ENCODE peak calls at places on chromosomes 2 and 18, in ten cellular contexts. One of them, this sample, is unnamed.

GRCh38 chr2:233728723-233729301 is at the start of gene UGT1A3:
- DNase-seq in NCI-H82: no peak
- DNase-seq in CD8-positive, alpha-beta T cell: no peak
- DNase-seq in stimulated activated CD8-positive, alpha-beta memory T cell treated with anti-CD3 and anti-CD28 coated beads, Interleukin-15, amount 100 ng/mL, for 48 hours: no peak
- DNase-seq in lung: no peak
- DNase-seq in EL: no peak
- DNase-seq in heart right ventricle: no peak
- DNase-seq in iPS-NIHi11: no peak
- DNase-seq in effector memory CD8-positive, alpha-beta T cell: no peak
- DNase-seq in HAP-1: no peak
- DNase-seq in this sample: no peak

GRCh38 chr2:73851274-73851673 is 22.5 kb downstream of the STAMBP start:
- DNase-seq in NCI-H82: peak
- DNase-seq in EL: no peak
- DNase-seq in heart right ventricle: no peak
- DNase-seq in lung: no peak
- DNase-seq in stimulated activated CD8-positive, alpha-beta memory T cell treated with anti-CD3 and anti-CD28 coated beads, Interleukin-15, amount 100 ng/mL, for 48 hours: no peak
- DNase-seq in effector memory CD8-positive, alpha-beta T cell: no peak
- DNase-seq in iPS-NIHi11: peak
- DNase-seq in CD8-positive, alpha-beta T cell: no peak
- DNase-seq in HAP-1: no peak
- DNase-seq in this sample: peak

GRCh38 chr18:76367168-76367785 is 127.8 kb downstream of the ZNF516 start:
- DNase-seq in stimulated activated CD8-positive, alpha-beta memory T cell treated with anti-CD3 and anti-CD28 coated beads, Interleukin-15, amount 100 ng/mL, for 48 hours: no peak
- DNase-seq in effector memory CD8-positive, alpha-beta T cell: no peak
- DNase-seq in lung: no peak
- DNase-seq in NCI-H82: no peak
- DNase-seq in iPS-NIHi11: no peak
- DNase-seq in HAP-1: no peak
- DNase-seq in EL: no peak
- DNase-seq in heart right ventricle: no peak
- DNase-seq in CD8-positive, alpha-beta T cell: no peak
- DNase-seq in this sample: no peak

GRCh38 chr18:6279308-6279707 is 135.4 kb downstream of the L3MBTL4 start:
- DNase-seq in HAP-1: no peak
- DNase-seq in lung: no peak
- DNase-seq in EL: no peak
- DNase-seq in effector memory CD8-positive, alpha-beta T cell: no peak
- DNase-seq in heart right ventricle: no peak
- DNase-seq in iPS-NIHi11: no peak
- DNase-seq in stimulated activated CD8-positive, alpha-beta memory T cell treated with anti-CD3 and anti-CD28 coated beads, Interleukin-15, amount 100 ng/mL, for 48 hours: no peak
- DNase-seq in NCI-H82: no peak
- DNase-seq in CD8-positive, alpha-beta T cell: no peak
- DNase-seq in this sample: no peak

GRCh38 chr2:9761547-9761946 is 81.7 kb upstream of the TAF1B start:
- DNase-seq in HAP-1: no peak
- DNase-seq in iPS-NIHi11: no peak
- DNase-seq in EL: no peak
- DNase-seq in NCI-H82: peak
- DNase-seq in CD8-positive, alpha-beta T cell: no peak
- DNase-seq in heart right ventricle: no peak
- DNase-seq in lung: no peak
- DNase-seq in effector memory CD8-positive, alpha-beta T cell: no peak
- DNase-seq in stimulated activated CD8-positive, alpha-beta memory T cell treated with anti-CD3 and anti-CD28 coated beads, Interleukin-15, amount 100 ng/mL, for 48 hours: no peak
- DNase-seq in this sample: no peak

GRCh38 chr18:22166070-22166972 is 3.1 kb upstream of the GATA6 start:
- DNase-seq in HAP-1: no peak
- DNase-seq in NCI-H82: peak
- DNase-seq in iPS-NIHi11: peak
- DNase-seq in lung: peak
- DNase-seq in CD8-positive, alpha-beta T cell: no peak
- DNase-seq in stimulated activated CD8-positive, alpha-beta memory T cell treated with anti-CD3 and anti-CD28 coated beads, Interleukin-15, amount 100 ng/mL, for 48 hours: no peak
- DNase-seq in heart right ventricle: peak
- DNase-seq in effector memory CD8-positive, alpha-beta T cell: no peak
- DNase-seq in EL: peak
- DNase-seq in this sample: no peak

GRCh38 chr18:53566622-53567021 is 657.8 kb downstream of the MBD2 start:
- DNase-seq in NCI-H82: no peak
- DNase-seq in effector memory CD8-positive, alpha-beta T cell: no peak
- DNase-seq in CD8-positive, alpha-beta T cell: no peak
- DNase-seq in iPS-NIHi11: peak
- DNase-seq in lung: no peak
- DNase-seq in stimulated activated CD8-positive, alpha-beta memory T cell treated with anti-CD3 and anti-CD28 coated beads, Interleukin-15, amount 100 ng/mL, for 48 hours: no peak
- DNase-seq in heart right ventricle: no peak
- DNase-seq in HAP-1: no peak
- DNase-seq in EL: no peak
- DNase-seq in this sample: no peak

GRCh38 chr18:48290162-48290926 is 118.8 kb downstream of the ZBTB7C start:
- DNase-seq in stimulated activated CD8-positive, alpha-beta memory T cell treated with anti-CD3 and anti-CD28 coated beads, Interleukin-15, amount 100 ng/mL, for 48 hours: no peak
- DNase-seq in CD8-positive, alpha-beta T cell: no peak
- DNase-seq in lung: peak
- DNase-seq in effector memory CD8-positive, alpha-beta T cell: no peak
- DNase-seq in heart right ventricle: no peak
- DNase-seq in iPS-NIHi11: no peak
- DNase-seq in NCI-H82: no peak
- DNase-seq in HAP-1: no peak
- DNase-seq in EL: no peak
- DNase-seq in this sample: no peak

GRCh38 chr18:12064086-12064763 is 29.4 kb upstream of the ANKRD62 start:
- DNase-seq in heart right ventricle: no peak
- DNase-seq in CD8-positive, alpha-beta T cell: no peak
- DNase-seq in HAP-1: no peak
- DNase-seq in stimulated activated CD8-positive, alpha-beta memory T cell treated with anti-CD3 and anti-CD28 coated beads, Interleukin-15, amount 100 ng/mL, for 48 hours: no peak
- DNase-seq in NCI-H82: no peak
- DNase-seq in EL: no peak
- DNase-seq in effector memory CD8-positive, alpha-beta T cell: no peak
- DNase-seq in iPS-NIHi11: no peak
- DNase-seq in lung: no peak
- DNase-seq in this sample: no peak

GRCh38 chr18:54173250-54173649 is 51.2 kb downstream of the MBD2 start:
- DNase-seq in heart right ventricle: no peak
- DNase-seq in EL: no peak
- DNase-seq in iPS-NIHi11: no peak
- DNase-seq in effector memory CD8-positive, alpha-beta T cell: no peak
- DNase-seq in stimulated activated CD8-positive, alpha-beta memory T cell treated with anti-CD3 and anti-CD28 coated beads, Interleukin-15, amount 100 ng/mL, for 48 hours: no peak
- DNase-seq in lung: no peak
- DNase-seq in NCI-H82: no peak
- DNase-seq in CD8-positive, alpha-beta T cell: no peak
- DNase-seq in HAP-1: no peak
- DNase-seq in this sample: no peak

GRCh38 chr2:18883626-18884456 is 294.5 kb upstream of the NT5C1B start:
- DNase-seq in heart right ventricle: no peak
- DNase-seq in HAP-1: no peak
- DNase-seq in EL: peak
- DNase-seq in effector memory CD8-positive, alpha-beta T cell: no peak
- DNase-seq in iPS-NIHi11: no peak
- DNase-seq in NCI-H82: peak
- DNase-seq in lung: no peak
- DNase-seq in CD8-positive, alpha-beta T cell: no peak
- DNase-seq in stimulated activated CD8-positive, alpha-beta memory T cell treated with anti-CD3 and anti-CD28 coated beads, Interleukin-15, amount 100 ng/mL, for 48 hours: no peak
- DNase-seq in this sample: peak

GRCh38 chr2:71477231-71477681 is 23.9 kb downstream of the DYSF start:
- DNase-seq in NCI-H82: no peak
- DNase-seq in stimulated activated CD8-positive, alpha-beta memory T cell treated with anti-CD3 and anti-CD28 coated beads, Interleukin-15, amount 100 ng/mL, for 48 hours: no peak
- DNase-seq in iPS-NIHi11: no peak
- DNase-seq in effector memory CD8-positive, alpha-beta T cell: no peak
- DNase-seq in CD8-positive, alpha-beta T cell: no peak
- DNase-seq in EL: no peak
- DNase-seq in HAP-1: no peak
- DNase-seq in heart right ventricle: no peak
- DNase-seq in lung: no peak
- DNase-seq in this sample: no peak

GRCh38 chr2:3805120-3805519 is 101.7 kb downstream of the DCDC2C start:
- DNase-seq in CD8-positive, alpha-beta T cell: no peak
- DNase-seq in iPS-NIHi11: peak
- DNase-seq in HAP-1: peak
- DNase-seq in effector memory CD8-positive, alpha-beta T cell: no peak
- DNase-seq in heart right ventricle: no peak
- DNase-seq in EL: no peak
- DNase-seq in lung: no peak
- DNase-seq in NCI-H82: peak
- DNase-seq in stimulated activated CD8-positive, alpha-beta memory T cell treated with anti-CD3 and anti-CD28 coated beads, Interleukin-15, amount 100 ng/mL, for 48 hours: no peak
- DNase-seq in this sample: peak

GRCh38 chr2:150971910-150972309 is 289.8 kb downstream of the RBM43 start:
- DNase-seq in stimulated activated CD8-positive, alpha-beta memory T cell treated with anti-CD3 and anti-CD28 coated beads, Interleukin-15, amount 100 ng/mL, for 48 hours: no peak
- DNase-seq in EL: no peak
- DNase-seq in CD8-positive, alpha-beta T cell: no peak
- DNase-seq in iPS-NIHi11: no peak
- DNase-seq in lung: no peak
- DNase-seq in HAP-1: no peak
- DNase-seq in heart right ventricle: no peak
- DNase-seq in NCI-H82: no peak
- DNase-seq in effector memory CD8-positive, alpha-beta T cell: no peak
- DNase-seq in this sample: no peak

GRCh38 chr2:226431301-226431955 is 368.2 kb downstream of the IRS1 start:
- DNase-seq in heart right ventricle: no peak
- DNase-seq in EL: peak
- DNase-seq in iPS-NIHi11: no peak
- DNase-seq in HAP-1: peak
- DNase-seq in effector memory CD8-positive, alpha-beta T cell: no peak
- DNase-seq in CD8-positive, alpha-beta T cell: no peak
- DNase-seq in stimulated activated CD8-positive, alpha-beta memory T cell treated with anti-CD3 and anti-CD28 coated beads, Interleukin-15, amount 100 ng/mL, for 48 hours: no peak
- DNase-seq in NCI-H82: no peak
- DNase-seq in lung: no peak
- DNase-seq in this sample: no peak

GRCh38 chr18:37378616-37379015 is 187.0 kb downstream of the CELF4 start:
- DNase-seq in lung: no peak
- DNase-seq in stimulated activated CD8-positive, alpha-beta memory T cell treated with anti-CD3 and anti-CD28 coated beads, Interleukin-15, amount 100 ng/mL, for 48 hours: no peak
- DNase-seq in effector memory CD8-positive, alpha-beta T cell: no peak
- DNase-seq in iPS-NIHi11: no peak
- DNase-seq in HAP-1: no peak
- DNase-seq in NCI-H82: no peak
- DNase-seq in heart right ventricle: no peak
- DNase-seq in EL: no peak
- DNase-seq in CD8-positive, alpha-beta T cell: no peak
- DNase-seq in this sample: no peak

GRCh38 chr2:30611572-30611971 is 164.5 kb downstream of the LCLAT1 start:
- DNase-seq in CD8-positive, alpha-beta T cell: no peak
- DNase-seq in iPS-NIHi11: no peak
- DNase-seq in HAP-1: no peak
- DNase-seq in effector memory CD8-positive, alpha-beta T cell: no peak
- DNase-seq in NCI-H82: peak
- DNase-seq in lung: peak
- DNase-seq in heart right ventricle: peak
- DNase-seq in EL: peak
- DNase-seq in stimulated activated CD8-positive, alpha-beta memory T cell treated with anti-CD3 and anti-CD28 coated beads, Interleukin-15, amount 100 ng/mL, for 48 hours: no peak
- DNase-seq in this sample: no peak

GRCh38 chr2:9378433-9379371 is 44.6 kb downstream of the ITGB1BP1 start:
- DNase-seq in NCI-H82: peak
- DNase-seq in heart right ventricle: peak
- DNase-seq in iPS-NIHi11: no peak
- DNase-seq in lung: no peak
- DNase-seq in HAP-1: no peak
- DNase-seq in stimulated activated CD8-positive, alpha-beta memory T cell treated with anti-CD3 and anti-CD28 coated beads, Interleukin-15, amount 100 ng/mL, for 48 hours: no peak
- DNase-seq in effector memory CD8-positive, alpha-beta T cell: no peak
- DNase-seq in CD8-positive, alpha-beta T cell: no peak
- DNase-seq in EL: peak
- DNase-seq in this sample: peak

GRCh38 chr2:224682121-224682520 is 34.0 kb downstream of the CCDC195 start:
- DNase-seq in stimulated activated CD8-positive, alpha-beta memory T cell treated with anti-CD3 and anti-CD28 coated beads, Interleukin-15, amount 100 ng/mL, for 48 hours: no peak
- DNase-seq in iPS-NIHi11: no peak
- DNase-seq in lung: no peak
- DNase-seq in EL: no peak
- DNase-seq in CD8-positive, alpha-beta T cell: no peak
- DNase-seq in heart right ventricle: no peak
- DNase-seq in NCI-H82: peak
- DNase-seq in HAP-1: no peak
- DNase-seq in effector memory CD8-positive, alpha-beta T cell: no peak
- DNase-seq in this sample: no peak

GRCh38 chr2:12090072-12090471 is 343.6 kb downstream of the LPIN1 start:
- DNase-seq in CD8-positive, alpha-beta T cell: no peak
- DNase-seq in EL: no peak
- DNase-seq in NCI-H82: no peak
- DNase-seq in lung: no peak
- DNase-seq in HAP-1: no peak
- DNase-seq in heart right ventricle: no peak
- DNase-seq in effector memory CD8-positive, alpha-beta T cell: no peak
- DNase-seq in stimulated activated CD8-positive, alpha-beta memory T cell treated with anti-CD3 and anti-CD28 coated beads, Interleukin-15, amount 100 ng/mL, for 48 hours: no peak
- DNase-seq in iPS-NIHi11: no peak
- DNase-seq in this sample: no peak

GRCh38 chr2:105188343-105188742 is 53.2 kb upstream of the GPR45 start:
- DNase-seq in NCI-H82: no peak
- DNase-seq in HAP-1: no peak
- DNase-seq in EL: no peak
- DNase-seq in stimulated activated CD8-positive, alpha-beta memory T cell treated with anti-CD3 and anti-CD28 coated beads, Interleukin-15, amount 100 ng/mL, for 48 hours: peak
- DNase-seq in heart right ventricle: no peak
- DNase-seq in lung: no peak
- DNase-seq in iPS-NIHi11: no peak
- DNase-seq in effector memory CD8-positive, alpha-beta T cell: no peak
- DNase-seq in CD8-positive, alpha-beta T cell: no peak
- DNase-seq in this sample: no peak

GRCh38 chr2:88018969-88019368 is 2.6 kb upstream of the RNU2-63P start:
- DNase-seq in CD8-positive, alpha-beta T cell: no peak
- DNase-seq in heart right ventricle: no peak
- DNase-seq in lung: no peak
- DNase-seq in stimulated activated CD8-positive, alpha-beta memory T cell treated with anti-CD3 and anti-CD28 coated beads, Interleukin-15, amount 100 ng/mL, for 48 hours: no peak
- DNase-seq in iPS-NIHi11: no peak
- DNase-seq in effector memory CD8-positive, alpha-beta T cell: no peak
- DNase-seq in EL: no peak
- DNase-seq in NCI-H82: no peak
- DNase-seq in HAP-1: no peak
- DNase-seq in this sample: no peak

This sample was measured in dermis blood vessel endothelial cell.